ENCODE peak calls at places on chromosomes 1 and 21, in nine cellular contexts. R is IMR-90, Q is cardiac muscle cell, D is BJ, B is RWPE1, M is progenitor cell of endocrine pancreas, I is dorsolateral prefrontal cortex, K is transverse colon, Y is HFF-Myc. V is an unnamed sample.

GRCh38 chr1:48947761-48948537 is 171.3 kb upstream of the BEND5 start:
- DNase-seq in R (no peak), Q (no peak), D (no peak), B (no peak), M (no peak), I (peak; percentile 27), K (no peak), Y (no peak), V (no peak)

GRCh38 chr1:6956488-6957159 is 171.4 kb downstream of the CAMTA1 start:
- DNase-seq in R (no peak), Q (no peak), D (no peak), B (peak; percentile 26), M (no peak), I (no peak), K (no peak), Y (no peak), V (no peak)

GRCh38 chr21:39483917-39484316 is 32.1 kb downstream of the SH3BGR start:
- DNase-seq in R (peak; percentile 52), Q (no peak), D (no peak), B (no peak), M (no peak), I (no peak), K (no peak), Y (no peak), V (no peak)

GRCh38 chr1:215181518-215181917 is 99.0 kb downstream of the KCNK2 start:
- DNase-seq in R (no peak), Q (no peak), D (no peak), B (no peak), M (no peak), I (no peak), K (no peak), Y (no peak), V (no peak)

GRCh38 chr21:34061983-34062382 is 11.4 kb upstream of the MRPS6 start:
- DNase-seq in R (no peak), Q (no peak), D (no peak), B (no peak), M (no peak), I (no peak), K (no peak), Y (no peak), V (no peak)

GRCh38 chr1:211653329-211653728 is 22.1 kb downstream of the NEK2 start:
- DNase-seq in R (no peak), Q (no peak), D (no peak), B (no peak), M (no peak), I (no peak), K (no peak), Y (no peak), V (no peak)

GRCh38 chr1:19429611-19430010 is 55.7 kb downstream of the CAPZB start:
- DNase-seq in R (no peak), Q (no peak), D (no peak), B (no peak), M (no peak), I (no peak), K (no peak), Y (no peak), V (no peak)

GRCh38 chr1:147169171-147169570 is 3.1 kb downstream of the PRKAB2 start:
- DNase-seq in R (no peak), Q (no peak), D (no peak), B (no peak), M (no peak), I (no peak), K (no peak), Y (no peak), V (no peak)

GRCh38 chr1:55053265-55053954 is 14.1 kb downstream of the PCSK9 start:
- DNase-seq in R (no peak), Q (no peak), D (no peak), B (no peak), M (no peak), I (no peak), K (no peak), Y (no peak), V (no peak)

GRCh38 chr1:161738627-161739287 is 10.8 kb upstream of the DUSP12 start:
- DNase-seq in R (peak; percentile 88), Q (peak; percentile 49), D (no peak), B (peak; percentile 45), M (no peak), I (peak; percentile 29), K (peak; percentile 72), Y (no peak), V (peak; percentile 45)

GRCh38 chr1:115596080-115596795 is 45.5 kb upstream of the VANGL1 start:
- DNase-seq in R (peak; percentile 56), Q (no peak), D (no peak), B (no peak), M (no peak), I (no peak), K (no peak), Y (no peak), V (no peak)

GRCh38 chr1:22529901-22530621 is 33.2 kb upstream of the EPHA8 start:
- DNase-seq in R (no peak), Q (no peak), D (peak; percentile 17), B (no peak), M (no peak), I (no peak), K (no peak), Y (no peak), V (no peak)

GRCh38 chr1:150268342-150268705 is 492 bp downstream of the APH1A start:
- DNase-seq in R (no peak), Q (peak; percentile 28), D (no peak), B (peak; percentile 32), M (no peak), I (no peak), K (peak; percentile 55), Y (no peak), V (no peak)

GRCh38 chr1:237759371-237759770 is 131.4 kb downstream of the ZP4 start:
- DNase-seq in R (no peak), Q (no peak), D (no peak), B (peak; percentile 78), M (no peak), I (no peak), K (no peak), Y (no peak), V (no peak)

GRCh38 chr1:192993426-192994085 is 65.6 kb downstream of the UCHL5 start:
- DNase-seq in R (peak; percentile 63), Q (no peak), D (no peak), B (no peak), M (no peak), I (no peak), K (no peak), Y (no peak), V (no peak)

GRCh38 chr1:192994141-192994540 is 65.0 kb downstream of the UCHL5 start:
- DNase-seq in R (no peak), Q (no peak), D (no peak), B (no peak), M (no peak), I (no peak), K (no peak), Y (no peak), V (no peak)

GRCh38 chr1:192998536-192998935 is 60.6 kb downstream of the UCHL5 start:
- DNase-seq in R (no peak), Q (no peak), D (no peak), B (no peak), M (no peak), I (no peak), K (no peak), Y (no peak), V (no peak)
- TF ChIP-seq CTCF in R (peak; percentile 5), Q (peak; percentile 18), D (peak; percentile 13), B (no peak), M (no peak), I (no peak), K (no peak), Y (peak; percentile 31), V (peak; percentile 32)

DNA sequence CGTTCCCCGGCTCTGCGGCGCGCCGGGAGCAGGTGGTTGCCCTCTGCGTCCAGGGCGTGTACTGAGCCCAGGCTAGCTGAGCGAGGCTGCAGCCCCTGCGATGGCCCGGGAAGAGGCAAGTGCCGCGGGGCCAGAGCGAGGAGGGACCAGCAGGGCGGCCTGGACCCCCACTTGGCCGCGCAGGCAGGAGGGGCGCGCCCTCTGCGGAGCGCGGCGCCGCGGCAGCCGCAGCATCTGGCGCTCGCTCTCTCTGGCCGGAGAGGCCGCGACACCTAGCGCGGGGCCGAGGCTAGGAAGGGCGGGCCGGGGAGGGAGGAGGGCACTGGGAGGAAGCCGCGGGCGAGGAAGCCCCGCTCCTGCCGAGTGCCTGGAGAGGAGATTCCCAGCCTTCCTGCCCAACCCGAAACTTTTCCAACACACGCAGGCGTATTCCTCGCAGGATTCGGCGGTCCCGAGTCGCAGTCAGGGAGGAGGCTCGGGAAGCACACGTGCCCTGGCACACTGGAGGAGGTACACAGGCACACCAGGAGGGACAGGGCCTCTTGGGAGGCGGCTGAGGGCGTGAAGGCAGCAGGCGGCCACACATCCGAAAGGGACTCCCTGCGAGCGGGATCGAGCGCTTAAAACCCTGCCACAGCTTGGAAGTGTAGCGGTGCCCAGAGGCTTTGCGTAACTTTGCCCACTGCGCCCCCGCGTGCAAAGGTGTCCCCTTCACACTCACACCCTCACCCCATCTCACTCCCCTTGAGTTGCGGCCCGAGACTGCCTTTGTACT is 4.8 kb upstream of the PROX1 start:
- DNase-seq in R (no peak), Q (peak; percentile 84), D (no peak), B (no peak), M (no peak), I (peak; percentile 59), K (no peak), Y (no peak), V (no peak)
- TF ChIP-seq CTCF in R (no peak), Q (no peak), D (no peak), B (no peak), M (peak; percentile 29), I (no peak), K (no peak), Y (no peak), V (no peak)

GRCh38 chr1:26284597-26285351 is 4.9 kb downstream of the SH3BGRL3 start:
- DNase-seq in R (peak; percentile 97), Q (peak; percentile 71), D (peak; percentile 72), B (peak; percentile 90), M (peak; percentile 47), I (peak; percentile 46), K (peak; percentile 82), Y (peak; percentile 87), V (peak; percentile 80)
- TF ChIP-seq CTCF in R (peak; percentile 59), Q (peak; percentile 89), D (peak; percentile 73), B (peak; percentile 62), M (peak; percentile 87), I (peak; percentile 59), K (peak; percentile 80), Y (peak; percentile 79), V (peak; percentile 89)

GRCh38 chr1:85433096-85433495 is 31.9 kb downstream of the DDAH1 start:
- DNase-seq in R (no peak), Q (no peak), D (no peak), B (no peak), M (no peak), I (no peak), K (no peak), Y (no peak), V (no peak)

GRCh38 chr1:85440584-85440983 is 24.4 kb downstream of the DDAH1 start:
- DNase-seq in R (no peak), Q (no peak), D (no peak), B (no peak), M (no peak), I (no peak), K (no peak), Y (no peak), V (no peak)

GRCh38 chr1:85437139-85437538 is 27.8 kb downstream of the DDAH1 start:
- DNase-seq in R (no peak), Q (no peak), D (no peak), B (no peak), M (no peak), I (no peak), K (no peak), Y (no peak), V (no peak)

DNA sequence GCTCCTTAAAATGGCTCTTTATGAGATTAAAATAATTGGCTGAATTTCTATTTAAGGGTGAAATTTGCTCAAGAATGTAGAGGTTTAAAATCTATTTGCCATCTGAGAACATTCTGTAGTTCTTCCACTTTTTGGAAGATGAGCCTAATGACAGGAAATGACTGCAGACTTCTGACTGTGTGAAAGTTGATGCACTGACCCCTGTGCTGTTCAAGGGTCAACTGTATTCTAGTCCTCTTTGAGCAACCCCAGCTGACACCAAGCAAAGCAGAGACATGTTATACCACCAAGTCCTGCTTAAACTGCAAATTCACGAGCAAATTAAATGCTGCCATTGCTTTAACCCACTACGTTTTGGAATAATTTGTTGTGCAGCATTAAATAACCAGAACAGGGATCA is 26.6 kb downstream of the DDAH1 start:
- DNase-seq in R (peak; percentile 51), Q (no peak), D (no peak), B (no peak), M (no peak), I (no peak), K (no peak), Y (no peak), V (no peak)
- TF ChIP-seq CTCF in R (no peak), Q (no peak), D (no peak), B (no peak), M (no peak), I (no peak), K (no peak), Y (no peak), V (no peak)

V was measured in GM10248.